ENCODE peak calls at places on chromosomes 6 and 20, in four cellular contexts. K is A549, Y is HepG2, D is K562. X is an unnamed sample.

GRCh38 chr20:34753706-34754461 is 49.7 kb downstream of the TP53INP2 start:
- DNase-seq in K (no peak), Y (no peak), D (no peak), X (no peak)

GRCh38 chr6:97392735-97393134 is 109.7 kb upstream of the MMS22L start:
- DNase-seq in K (no peak), D (no peak), Y (no peak), X (no peak)

GRCh38 chr20:15922556-15922955 is 650.7 kb downstream of the KIF16B start:
- DNase-seq in Y (no peak), K (no peak), D (no peak), X (no peak)

GRCh38 chr6:2460216-2460734 is 214.9 kb upstream of the GMDS start:
- DNase-seq in K (no peak), D (no peak), Y (no peak), X (no peak)

GRCh38 chr6:71645299-71645698 is 241.1 kb upstream of the RIMS1 start:
- DNase-seq in D (no peak), Y (no peak), K (no peak), X (no peak)

GRCh38 chr6:134339216-134339615 is 21.3 kb upstream of the SGK1 start:
- DNase-seq in K (no peak), D (no peak), Y (no peak), X (no peak)

GRCh38 chr6:125588268-125588667 is 161.2 kb upstream of the HEY2 start:
- DNase-seq in D (no peak), Y (no peak), K (no peak), X (no peak)

GRCh38 chr20:35344354-35344837 is 52.2 kb upstream of the FAM83C start:
- DNase-seq in D (peak; percentile 44), Y (peak; percentile 92), K (peak; percentile 63), X (no peak)

GRCh38 chr6:27157461-27158315 is 89.8 kb upstream of the PRSS16 start:
- DNase-seq in K (peak; percentile 87), Y (peak; percentile 47), D (peak; percentile 67), X (peak; percentile 66)

GRCh38 chr6:139882234-139882633 is 507.8 kb upstream of the CITED2 start:
- DNase-seq in K (no peak), D (no peak), Y (no peak), X (no peak)

GRCh38 chr20:20214757-20215275 is 153.1 kb upstream of the INSM1 start:
- DNase-seq in D (no peak), K (no peak), Y (no peak), X (no peak)

GRCh38 chr6:33878541-33878940 is 74.7 kb upstream of the MLN start:
- DNase-seq in D (no peak), K (no peak), Y (no peak), X (no peak)

GRCh38 chr6:12203001-12203400 is 87.2 kb upstream of the EDN1 start:
- DNase-seq in D (no peak), Y (peak; percentile 87), K (peak; percentile 57), X (no peak)

DNA sequence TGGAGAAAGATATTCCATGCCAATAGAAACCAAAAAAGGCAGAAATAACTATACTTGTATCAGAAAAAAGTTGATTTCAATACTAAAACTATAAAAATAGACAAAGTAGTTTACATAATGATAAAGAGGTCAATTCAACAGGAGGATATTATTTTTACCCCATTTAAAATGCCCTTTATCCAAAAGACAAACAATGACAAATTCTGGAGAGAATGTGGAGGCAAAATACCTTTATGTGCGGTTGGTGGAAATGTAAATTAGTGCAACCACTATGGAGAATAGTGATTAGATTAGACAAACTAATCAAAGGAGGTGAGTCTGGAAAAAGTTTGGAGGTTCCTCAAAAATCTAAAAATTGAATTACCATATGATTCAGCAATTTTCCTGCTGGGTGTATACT is 1262.3 kb downstream of the GRIK2 start:
- DNase-seq in D (no peak), K (no peak), Y (no peak), X (no peak)
- TF ChIP-seq KDM1A in D (no peak), K (no peak), Y (no peak), X (no peak)

GRCh38 chr20:25269057-25269832 is 21.4 kb downstream of the PYGB start:
- DNase-seq in Y (no peak), K (no peak), D (no peak), X (no peak)
- H3K4me1 ChIP-seq in Y (no peaks in the 10 kb centered on the region), K (no peaks in the 10 kb centered on the region), D (no peaks in the 10 kb centered on the region), X (no peaks in the 10 kb centered on the region)

GRCh38 chr20:62525014-62525413 is 49.2 kb upstream of the GATA5 start:
- DNase-seq in D (no peak), K (no peak), Y (no peak), X (no peak)

GRCh38 chr20:62524486-62524885 is 48.7 kb upstream of the GATA5 start:
- DNase-seq in Y (no peak), D (no peak), K (no peak), X (no peak)

GRCh38 chr20:62519826-62520225 is 44.0 kb upstream of the GATA5 start:
- DNase-seq in K (no peak), D (no peak), Y (no peak), X (no peak)

GRCh38 chr20:62522748-62523396 is 47.1 kb upstream of the GATA5 start:
- DNase-seq in D (no peak), Y (no peak), K (no peak), X (no peak)

GRCh38 chr20:62523473-62524203 is 47.8 kb upstream of the GATA5 start:
- DNase-seq in D (peak; percentile 99), K (no peak), Y (peak; percentile 80), X (no peak)
- TF ChIP-seq POLR2AphosphoS2 in D (no peak), K (no peak), Y (no peak), X (no peak)

DNA sequence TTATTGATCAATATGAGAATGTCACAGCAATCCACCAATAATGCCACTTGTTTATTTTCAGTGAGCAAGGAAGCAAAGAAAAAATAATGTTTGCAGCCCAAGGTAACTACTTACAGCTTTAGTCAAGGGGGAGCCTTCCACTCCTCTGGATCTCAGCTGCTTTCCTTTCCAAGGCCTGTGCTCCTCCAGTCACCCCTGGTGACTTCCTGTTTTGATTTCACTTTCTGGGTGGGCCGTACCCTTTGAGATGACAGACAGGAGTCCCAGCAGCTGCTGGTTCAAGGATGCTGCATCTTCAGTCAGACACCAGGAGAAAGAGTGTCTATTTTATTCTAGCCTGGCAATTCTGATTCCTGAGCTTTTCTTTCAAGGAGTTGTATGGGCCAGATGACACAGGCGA is 5.6 kb upstream of the VNN2 start:
- DNase-seq in Y (no peak), D (no peak), K (no peak), X (peak; percentile 32)
- TF ChIP-seq KDM1A in Y (no peak), D (no peak), K (no peak), X (no peak)

GRCh38 chr6:152305672-152306071 is 331.5 kb downstream of the SYNE1 start:
- DNase-seq in Y (peak; percentile 54), D (no peak), K (no peak), X (no peak)

GRCh38 chr6:152301021-152301805 is 335.9 kb downstream of the SYNE1 start:
- DNase-seq in K (no peak), D (no peak), Y (peak; percentile 89), X (no peak)

GRCh38 chr6:152300517-152300916 is 336.6 kb downstream of the SYNE1 start:
- DNase-seq in D (no peak), K (no peak), Y (no peak), X (no peak)

GRCh38 chr6:152299336-152299735 is 337.8 kb downstream of the SYNE1 start:
- DNase-seq in D (no peak), K (no peak), Y (no peak), X (no peak)

GRCh38 chr6:152301806-152302568 is 335.2 kb downstream of the SYNE1 start:
- DNase-seq in K (peak; percentile 84), Y (peak; percentile 85), D (peak; percentile 51), X (peak; percentile 74)
- H3K4me1 ChIP-seq in K (peaks cover 9% of the 10 kb centered on the region), Y (peaks cover 41% of the 10 kb centered on the region), D (no peaks in the 10 kb centered on the region), X (peaks cover 6% of the 10 kb centered on the region)

GRCh38 chr6:6616670-6617069 is 28.1 kb downstream of the LY86 start:
- DNase-seq in Y (no peak), D (no peak), K (no peak), X (no peak)

GRCh38 chr6:6611486-6611885 is 23.0 kb downstream of the LY86 start:
- DNase-seq in Y (no peak), D (no peak), K (no peak), X (no peak)

GRCh38 chr6:6612308-6612707 is 23.8 kb downstream of the LY86 start:
- DNase-seq in K (no peak), Y (no peak), D (no peak), X (no peak)

GRCh38 chr6:6614096-6614964 is 25.8 kb downstream of the LY86 start:
- DNase-seq in K (no peak), D (no peak), Y (no peak), X (no peak)

DNA sequence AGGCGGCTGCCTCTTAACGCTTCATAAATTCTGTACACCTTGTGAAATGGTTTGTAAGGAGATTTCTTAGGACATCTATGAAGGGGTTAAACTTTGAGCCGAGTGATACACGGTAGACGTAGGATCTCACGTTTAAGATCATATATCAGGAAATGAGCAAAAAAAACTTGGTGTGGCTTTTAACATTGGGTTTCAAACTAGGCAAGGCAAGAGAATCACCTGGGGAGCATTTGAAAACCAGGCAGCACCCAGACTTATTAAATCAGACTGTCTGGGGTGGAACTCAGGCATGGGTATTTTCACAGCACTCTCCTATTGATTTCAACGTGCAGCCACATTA is 26.4 kb downstream of the LY86 start:
- DNase-seq in D (no peak), Y (no peak), K (no peak), X (no peak)
- TF ChIP-seq POLR2AphosphoS2 in D (no peak), Y (no peak), K (no peak), X (no peak)

DNA sequence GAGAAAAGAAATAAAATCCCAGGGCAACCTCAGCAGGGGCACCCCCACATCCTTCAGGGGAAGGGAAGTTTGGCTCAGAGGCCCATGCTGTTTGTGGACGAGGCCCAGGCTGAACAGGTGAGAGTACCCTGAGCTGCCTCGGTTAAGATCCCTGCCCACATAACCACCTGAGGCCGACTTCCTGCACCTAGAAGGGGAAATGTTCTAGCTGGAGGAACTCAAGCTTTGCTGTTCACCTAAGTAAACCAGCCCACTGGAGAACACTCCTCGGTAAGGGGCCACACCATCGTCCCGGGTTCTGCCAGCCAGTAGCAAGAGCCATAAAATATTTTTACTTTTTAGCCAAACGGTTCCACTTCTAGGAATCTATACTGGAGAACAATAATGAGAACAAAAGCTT is 88.2 kb downstream of the SLC23A2 start:
- DNase-seq in D (no peak), K (no peak), Y (no peak), X (no peak)
- TF ChIP-seq KDM1A in D (no peak), K (no peak), Y (no peak), X (no peak)

DNA sequence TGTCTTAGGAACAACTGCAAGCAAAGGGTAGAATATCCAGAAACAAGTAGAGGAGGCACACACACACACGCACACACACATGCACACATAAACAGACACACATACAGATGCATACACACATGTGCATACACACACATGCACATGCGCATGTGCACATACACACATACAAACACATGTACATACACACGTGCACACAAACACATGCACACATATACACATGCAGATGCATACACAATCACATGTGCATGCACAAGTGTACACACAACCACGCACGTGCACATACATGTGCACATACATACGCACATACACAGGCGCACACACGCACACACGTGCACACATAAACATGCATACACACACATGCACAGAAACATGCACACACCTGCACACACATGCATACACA is 206.5 kb upstream of the OPRM1 start:
- DNase-seq in Y (no peak), K (no peak), D (no peak), X (no peak)
- H3K4me1 ChIP-seq in Y (no peaks in the 10 kb centered on the region), K (no peaks in the 10 kb centered on the region), D (no peaks in the 10 kb centered on the region), X (no peaks in the 10 kb centered on the region)

X was measured in GM12878.